ENCODE peak calls at places on chromosome 14, in seven cellular contexts. K is CD8-positive, alpha-beta memory T cell; S is upper lobe of right lung; Y is cardiac muscle cell; F is neuronal stem cell; I is HCT116; D is tibial nerve. R is an unnamed sample.

GRCh38 chr14:101043891-101044290 is 140.4 kb upstream of the RTL1 start:
- DNase-seq in K (no peak), Y (no peak), D (no peak), I (no peak), F (no peak), S (no peak), R (no peak)

GRCh38 chr14:88775532-88775931 is 17.2 kb downstream of the EML5 start:
- DNase-seq in S (no peak), F (no peak), I (no peak), D (no peak), Y (no peak), K (no peak), R (no peak)

GRCh38 chr14:26917086-26917485 is 319.3 kb upstream of the NOVA1 start:
- DNase-seq in Y (peak; percentile 24), S (no peak), F (no peak), K (no peak), D (no peak), I (no peak), R (no peak)

GRCh38 chr14:61517861-61518802 is 177.2 kb upstream of the HIF1A start:
- DNase-seq in I (no peak), S (no peak), Y (no peak), K (no peak), F (no peak), D (no peak), R (no peak)

GRCh38 chr14:96249016-96249415 is 7.0 kb upstream of the BDKRB1 start:
- DNase-seq in Y (no peak), F (no peak), K (no peak), D (no peak), S (peak; percentile 60), I (no peak), R (no peak)

GRCh38 chr14:93017341-93017797 is 94.4 kb downstream of the CHGA start:
- DNase-seq in F (no peak), Y (no peak), D (peak; percentile 74), I (no peak), S (no peak), K (no peak), R (no peak)

GRCh38 chr14:105711058-105711620 is 184.8 kb downstream of the TMEM121 start:
- DNase-seq in D (no peak), S (no peak), I (no peak), Y (no peak), K (no peak), F (no peak), R (no peak)

GRCh38 chr14:90429764-90430163 is 32.9 kb downstream of the CALM1 start:
- DNase-seq in D (no peak), F (no peak), I (no peak), Y (no peak), K (no peak), S (no peak), R (no peak)

GRCh38 chr14:50666772-50667490 is 1.2 kb downstream of the SAV1 start:
- DNase-seq in F (peak; percentile 30), D (no peak), I (no peak), S (no peak), K (peak; percentile 4), Y (peak; percentile 59), R (no peak)

GRCh38 chr14:24071144-24071697 is at the start of gene CPNE6:
- DNase-seq in I (no peak), D (no peak), S (no peak), K (no peak), Y (no peak), F (no peak), R (no peak)

GRCh38 chr14:31228533-31228932 is 20.9 kb upstream of the HECTD1 start:
- DNase-seq in D (no peak), Y (no peak), S (no peak), I (no peak), K (no peak), F (no peak), R (no peak)

GRCh38 chr14:92108345-92109254 is 2.2 kb upstream of the ATXN3 start:
- DNase-seq in K (peak; percentile 30), F (no peak), D (no peak), Y (peak; percentile 50), S (no peak), I (no peak), R (no peak)

GRCh38 chr14:38405851-38406630 is 150.1 kb upstream of the CLEC14A start:
- DNase-seq in I (no peak), F (peak; percentile 40), D (no peak), K (no peak), S (no peak), Y (peak; percentile 37), R (no peak)

GRCh38 chr14:77599894-77600293 is 16.5 kb downstream of the SPTLC2 start:
- DNase-seq in K (no peak), Y (no peak), S (no peak), I (no peak), D (no peak), F (no peak), R (no peak)

GRCh38 chr14:39102265-39102968 is 618 bp downstream of the SEC23A start:
- DNase-seq in K (no peak), I (no peak), Y (no peak), F (no peak), S (no peak), D (no peak), R (no peak)

GRCh38 chr14:97359391-97359790 is 562.2 kb downstream of the VRK1 start:
- DNase-seq in I (no peak), D (no peak), Y (no peak), K (no peak), F (no peak), S (no peak), R (no peak)

DNA sequence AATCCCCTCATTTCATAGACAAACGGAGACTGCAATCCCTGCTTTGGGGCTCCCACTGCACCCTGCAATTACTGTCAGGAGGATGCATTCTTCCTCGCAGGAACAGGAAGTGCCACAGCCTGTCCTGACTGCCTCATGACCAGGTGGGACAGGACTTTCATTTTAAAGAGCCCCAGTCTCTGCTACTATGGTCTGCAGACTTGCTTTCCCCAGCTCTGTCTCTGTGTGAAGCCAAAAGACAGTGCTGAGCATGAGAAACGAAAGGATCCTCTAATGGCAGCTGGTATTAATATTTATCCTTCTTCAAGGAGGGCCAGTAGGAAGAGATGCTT is 60.0 kb upstream of the PNMA1 start:
- DNase-seq in I (no peak), Y (no peak), D (no peak), F (no peak), K (no peak), S (no peak), R (no peak)
- H3K27ac ChIP-seq in I (no peak overlapping the region), Y (no peak overlapping the region), D (no peak overlapping the region), F (no peak overlapping the region), K (no peak overlapping the region), S (peak overlapping the region; percentile 32), R (peak overlapping the region; percentile 18)

DNA sequence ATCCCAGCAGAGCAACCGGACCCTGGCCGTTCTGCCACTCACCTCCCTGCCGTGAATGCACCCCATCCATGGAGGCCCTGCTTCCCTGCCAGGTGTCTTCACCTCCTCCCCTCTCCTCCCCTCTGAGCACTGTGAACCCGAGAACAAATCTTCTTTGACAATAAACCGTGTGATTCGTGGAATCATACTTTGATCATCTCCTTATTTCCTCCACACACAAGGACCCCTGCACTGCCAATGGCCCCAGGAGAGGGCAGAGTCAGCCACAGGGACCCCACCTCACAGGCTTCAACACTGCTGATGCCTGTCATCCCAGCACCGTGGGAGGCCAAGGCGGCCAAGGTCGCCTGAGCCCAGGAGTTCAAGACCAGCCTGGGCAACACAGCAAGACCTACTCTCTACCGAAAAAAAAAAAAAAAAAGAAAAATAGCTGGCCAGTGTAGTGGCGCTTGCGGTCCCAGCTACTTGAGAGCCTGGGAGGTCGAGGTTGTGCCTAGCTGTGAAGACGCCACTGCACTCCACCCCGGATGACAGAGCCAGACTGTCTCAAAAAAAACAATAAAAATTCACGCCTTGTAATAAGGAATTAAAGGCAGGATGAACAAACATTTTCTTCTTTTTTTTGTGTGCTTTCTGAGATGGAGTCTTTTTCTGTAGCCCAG is 1.1 kb downstream of the XRCC3 start:
- DNase-seq in S (no peak), F (no peak), K (no peak), I (no peak), D (no peak), Y (no peak), R (no peak)
- H3K4me1 ChIP-seq in S (peaks cover 40% of the 10 kb centered on the region), F (peaks cover 30% of the 10 kb centered on the region), K (peaks cover 19% of the 10 kb centered on the region), I (peaks cover 13% of the 10 kb centered on the region), D (no peaks in the 10 kb centered on the region), Y (peaks cover 20% of the 10 kb centered on the region), R (peaks cover 9% of the 10 kb centered on the region)

DNA sequence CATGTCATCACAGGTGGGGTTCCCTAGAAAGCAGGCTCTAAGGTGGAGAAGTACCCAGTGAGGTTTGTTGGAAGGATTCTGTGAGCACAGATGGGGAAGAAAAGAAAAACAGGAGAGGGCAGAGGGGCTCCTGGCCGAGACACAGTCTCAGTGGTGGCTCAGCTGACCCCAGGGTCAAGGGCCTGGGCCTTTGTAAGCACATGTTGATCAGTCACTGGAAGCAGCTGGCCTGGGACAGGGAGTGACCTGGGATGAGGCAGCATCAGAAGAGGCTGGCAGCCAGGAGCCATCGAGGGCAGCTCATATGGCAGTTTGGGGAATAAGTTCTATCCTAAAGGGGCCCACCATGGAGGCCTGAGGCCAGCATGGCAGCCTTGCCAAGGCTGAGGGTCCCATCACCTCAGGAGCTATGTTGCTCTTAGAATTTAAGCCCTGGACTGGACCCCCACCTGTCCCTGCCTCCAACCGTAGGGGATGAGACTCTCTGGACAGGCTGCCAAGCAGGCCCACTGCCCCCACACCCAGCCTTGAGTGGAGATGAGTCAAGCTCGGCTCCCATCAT is 6.3 kb upstream of the TMEM179 start:
- DNase-seq in I (no peak), D (no peak), S (no peak), F (no peak), Y (no peak), K (no peak), R (no peak)
- H3K27ac ChIP-seq in I (no peak overlapping the region), D (no peak overlapping the region), S (no peak overlapping the region), F (no peak overlapping the region), Y (no peak overlapping the region), K (no peak overlapping the region), R (no peak overlapping the region)

GRCh38 chr14:21231020-21231652 is 38.1 kb downstream of the HNRNPC start:
- DNase-seq in I (no peak), D (no peak), F (no peak), S (no peak), K (no peak), Y (no peak), R (no peak)
- H3K4me1 ChIP-seq in I (no peaks in the 10 kb centered on the region), D (no peaks in the 10 kb centered on the region), F (no peaks in the 10 kb centered on the region), S (peaks cover 54% of the 10 kb centered on the region), K (peaks cover 81% of the 10 kb centered on the region), Y (no peaks in the 10 kb centered on the region), R (peaks cover 28% of the 10 kb centered on the region)

DNA sequence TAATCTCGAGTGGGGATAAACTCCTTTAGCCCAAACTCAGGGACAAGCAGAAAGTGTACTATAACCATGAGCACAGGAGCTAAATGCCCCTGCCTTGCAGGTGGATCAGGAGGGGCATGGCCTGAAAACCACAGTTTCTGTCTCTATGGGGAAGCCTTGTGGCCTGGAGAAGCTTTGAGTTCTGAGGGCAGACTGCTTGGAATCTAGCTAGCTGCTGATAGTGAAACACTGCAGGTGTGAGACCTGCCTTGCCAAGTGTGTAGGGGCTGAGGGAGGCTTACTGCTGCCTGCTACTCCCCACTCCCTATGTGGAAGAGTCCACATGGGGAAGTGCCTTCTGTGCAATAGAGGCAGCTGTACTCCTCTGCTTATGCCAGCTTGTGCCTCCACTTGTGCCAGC is 352.3 kb upstream of the OR4E1 start:
- DNase-seq in S (no peak), Y (no peak), D (no peak), F (no peak), I (no peak), K (no peak), R (no peak)
- H3K27ac ChIP-seq in S (no peak overlapping the region), Y (no peak overlapping the region), D (no peak overlapping the region), F (no peak overlapping the region), I (no peak overlapping the region), K (no peak overlapping the region), R (no peak overlapping the region)

DNA sequence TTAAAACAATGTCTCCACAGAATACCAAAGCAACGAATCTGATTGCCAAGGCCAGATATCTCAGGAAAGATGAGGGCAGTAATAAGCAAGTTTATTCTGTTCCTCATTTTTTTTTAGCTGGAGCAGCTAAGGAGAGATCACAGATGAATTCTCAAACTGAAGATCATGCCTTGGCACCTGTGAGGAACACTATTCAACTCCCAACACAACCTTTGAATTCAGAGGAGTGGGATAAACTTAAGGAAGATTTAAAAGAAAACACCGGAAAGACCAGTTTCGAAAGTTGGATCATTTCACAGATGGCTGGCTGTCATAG is 994 bp downstream of the PRORP start:
- DNase-seq in D (no peak), K (no peak), F (no peak), Y (no peak), I (no peak), S (no peak), R (no peak)
- H3K4me1 ChIP-seq in D (no peaks in the 10 kb centered on the region), K (peaks cover 48% of the 10 kb centered on the region), F (peaks cover 1% of the 10 kb centered on the region), Y (no peaks in the 10 kb centered on the region), I (peaks cover 6% of the 10 kb centered on the region), S (peaks cover 23% of the 10 kb centered on the region), R (peaks cover 28% of the 10 kb centered on the region)